ENCODE peak calls at places on chromosome 1, in four cellular contexts. One of them, this sample, is unnamed.

GRCh38 chr1:209354111-209354839 is 229.2 kb upstream of the CAMK1G start:
- DNase-seq in SK-N-SH: peak; percentile 68
- DNase-seq in astrocyte: peak; percentile 85
- DNase-seq in osteoblast: peak; percentile 86
- DNase-seq in this sample: peak; percentile 93

GRCh38 chr1:99737016-99737415 is 29.4 kb downstream of the FRRS1 start:
- DNase-seq in SK-N-SH: peak; percentile 55
- DNase-seq in astrocyte: peak; percentile 53
- DNase-seq in osteoblast: peak; percentile 76
- DNase-seq in this sample: peak; percentile 77

GRCh38 chr1:215566556-215567490 is at the start of gene KCTD3:
- DNase-seq in SK-N-SH: peak; percentile 87
- DNase-seq in astrocyte: peak; percentile 53
- DNase-seq in osteoblast: peak; percentile 91
- DNase-seq in this sample: peak; percentile 76

GRCh38 chr1:9280015-9280860 is 12.5 kb upstream of the SPSB1 start:
- DNase-seq in SK-N-SH: peak; percentile 82
- DNase-seq in astrocyte: peak; percentile 91
- DNase-seq in osteoblast: peak; percentile 100
- DNase-seq in this sample: peak; percentile 99

GRCh38 chr1:37338658-37339057 is 135.7 kb upstream of the ZC3H12A start:
- DNase-seq in SK-N-SH: peak; percentile 75
- DNase-seq in astrocyte: no peak
- DNase-seq in osteoblast: no peak
- DNase-seq in this sample: no peak

GRCh38 chr1:152182431-152182830 is 23.4 kb upstream of the RPTN start:
- DNase-seq in SK-N-SH: no peak
- DNase-seq in astrocyte: peak; percentile 18
- DNase-seq in osteoblast: no peak
- DNase-seq in this sample: peak; percentile 59

GRCh38 chr1:199931666-199932377 is 95.7 kb upstream of the NR5A2 start:
- DNase-seq in SK-N-SH: no peak
- DNase-seq in astrocyte: no peak
- DNase-seq in osteoblast: no peak
- DNase-seq in this sample: peak; percentile 47

GRCh38 chr1:8096105-8097011 is 70.2 kb upstream of the ERRFI1 start:
- DNase-seq in SK-N-SH: no peak
- DNase-seq in astrocyte: peak; percentile 91
- DNase-seq in osteoblast: no peak
- DNase-seq in this sample: peak; percentile 81

GRCh38 chr1:89310505-89310904 is 37.8 kb upstream of the GBP5 start:
- DNase-seq in SK-N-SH: no peak
- DNase-seq in astrocyte: no peak
- DNase-seq in osteoblast: no peak
- DNase-seq in this sample: peak; percentile 55

GRCh38 chr1:116224561-116224960 is 113.4 kb downstream of the MAB21L3 start:
- DNase-seq in SK-N-SH: no peak
- DNase-seq in astrocyte: no peak
- DNase-seq in osteoblast: no peak
- DNase-seq in this sample: no peak

GRCh38 chr1:31745071-31745897 is 18.9 kb downstream of the ADGRB2 start:
- DNase-seq in SK-N-SH: peak; percentile 89
- DNase-seq in astrocyte: no peak
- DNase-seq in osteoblast: peak; percentile 99
- DNase-seq in this sample: peak; percentile 80

GRCh38 chr1:57868895-57869294 is 445.0 kb upstream of the DAB1 start:
- DNase-seq in SK-N-SH: no peak
- DNase-seq in astrocyte: no peak
- DNase-seq in osteoblast: no peak
- DNase-seq in this sample: no peak

GRCh38 chr1:217393901-217394300 is 237.0 kb downstream of the GPATCH2 start:
- DNase-seq in SK-N-SH: no peak
- DNase-seq in astrocyte: no peak
- DNase-seq in osteoblast: no peak
- DNase-seq in this sample: no peak

GRCh38 chr1:159826436-159827101 is at the start of gene SLAMF8:
- DNase-seq in SK-N-SH: no peak
- DNase-seq in astrocyte: no peak
- DNase-seq in osteoblast: no peak
- DNase-seq in this sample: peak; percentile 40

GRCh38 chr1:28437924-28438699 is 67.7 kb upstream of the RCC1 start:
- DNase-seq in SK-N-SH: peak; percentile 47
- DNase-seq in astrocyte: peak; percentile 97
- DNase-seq in osteoblast: peak; percentile 90
- DNase-seq in this sample: peak; percentile 98

GRCh38 chr1:29960156-29960755 is 723.9 kb downstream of the PTPRU start:
- DNase-seq in SK-N-SH: no peak
- DNase-seq in astrocyte: no peak
- DNase-seq in osteoblast: no peak
- DNase-seq in this sample: no peak

GRCh38 chr1:239976130-239976968 is 115.3 kb upstream of the FMN2 start:
- DNase-seq in SK-N-SH: peak; percentile 60
- DNase-seq in astrocyte: peak; percentile 14
- DNase-seq in osteoblast: peak; percentile 81
- DNase-seq in this sample: peak; percentile 69

GRCh38 chr1:233540788-233541187 is 73.1 kb upstream of the KCNK1 start:
- DNase-seq in SK-N-SH: peak; percentile 44
- DNase-seq in astrocyte: no peak
- DNase-seq in osteoblast: no peak
- DNase-seq in this sample: no peak

GRCh38 chr1:19390901-19391595 is 78.9 kb downstream of the SLC66A1 start:
- DNase-seq in SK-N-SH: peak; percentile 85
- DNase-seq in astrocyte: peak; percentile 84
- DNase-seq in osteoblast: peak; percentile 92
- DNase-seq in this sample: peak; percentile 91

GRCh38 chr1:118247593-118247992 is 62.6 kb upstream of the SPAG17 start:
- DNase-seq in SK-N-SH: peak; percentile 2
- DNase-seq in astrocyte: peak; percentile 3
- DNase-seq in osteoblast: peak; percentile 27
- DNase-seq in this sample: peak; percentile 38

GRCh38 chr1:156422602-156423091 is 53.6 kb downstream of the RHBG start:
- DNase-seq in SK-N-SH: no peak
- DNase-seq in astrocyte: no peak
- DNase-seq in osteoblast: peak; percentile 69
- DNase-seq in this sample: no peak

GRCh38 chr1:183370399-183371058 is 47.7 kb downstream of the NMNAT2 start:
- DNase-seq in SK-N-SH: no peak
- DNase-seq in astrocyte: no peak
- DNase-seq in osteoblast: no peak
- DNase-seq in this sample: no peak

GRCh38 chr1:180533571-180533987 is 25.2 kb upstream of the OVAAL start:
- DNase-seq in SK-N-SH: peak; percentile 72
- DNase-seq in astrocyte: no peak
- DNase-seq in osteoblast: peak; percentile 66
- DNase-seq in this sample: peak; percentile 83

GRCh38 chr1:179995576-179995975 is 41.0 kb downstream of the CEP350 start:
- DNase-seq in SK-N-SH: no peak
- DNase-seq in astrocyte: peak; percentile 53
- DNase-seq in osteoblast: no peak
- DNase-seq in this sample: no peak

GRCh38 chr1:21272540-21272939 is 17.7 kb downstream of the ECE1 start:
- DNase-seq in SK-N-SH: no peak
- DNase-seq in astrocyte: no peak
- DNase-seq in osteoblast: no peak
- DNase-seq in this sample: no peak

GRCh38 chr1:244755673-244756072 is 79.8 kb upstream of the COX20 start:
- DNase-seq in SK-N-SH: no peak
- DNase-seq in astrocyte: no peak
- DNase-seq in osteoblast: no peak
- DNase-seq in this sample: no peak

GRCh38 chr1:204288061-204288588 is 71.6 kb downstream of the PLEKHA6 start:
- DNase-seq in SK-N-SH: peak; percentile 68
- DNase-seq in astrocyte: no peak
- DNase-seq in osteoblast: no peak
- DNase-seq in this sample: peak; percentile 73

GRCh38 chr1:76867342-76868130 is at the start of gene ST6GALNAC5:
- DNase-seq in SK-N-SH: peak; percentile 81
- DNase-seq in astrocyte: no peak
- DNase-seq in osteoblast: peak; percentile 73
- DNase-seq in this sample: peak; percentile 66

GRCh38 chr1:241113557-241113956 is 243.4 kb downstream of the RGS7 start:
- DNase-seq in SK-N-SH: no peak
- DNase-seq in astrocyte: no peak
- DNase-seq in osteoblast: no peak
- DNase-seq in this sample: no peak

GRCh38 chr1:73755649-73756048 is 442.3 kb downstream of the LRRIQ3 start:
- DNase-seq in SK-N-SH: no peak
- DNase-seq in astrocyte: no peak
- DNase-seq in osteoblast: no peak
- DNase-seq in this sample: no peak

GRCh38 chr1:43505077-43505780 is 25.5 kb upstream of the PTPRF start:
- DNase-seq in SK-N-SH: no peak
- DNase-seq in astrocyte: no peak
- DNase-seq in osteoblast: no peak
- DNase-seq in this sample: no peak

GRCh38 chr1:21944261-21945074 is 7.4 kb upstream of the HSPG2 start:
- DNase-seq in SK-N-SH: no peak
- DNase-seq in astrocyte: peak; percentile 47
- DNase-seq in osteoblast: peak; percentile 30
- DNase-seq in this sample: no peak

GRCh38 chr1:11156441-11156840 is 32.7 kb upstream of the ANGPTL7 start:
- DNase-seq in SK-N-SH: no peak
- DNase-seq in astrocyte: no peak
- DNase-seq in osteoblast: no peak
- DNase-seq in this sample: no peak

DNA sequence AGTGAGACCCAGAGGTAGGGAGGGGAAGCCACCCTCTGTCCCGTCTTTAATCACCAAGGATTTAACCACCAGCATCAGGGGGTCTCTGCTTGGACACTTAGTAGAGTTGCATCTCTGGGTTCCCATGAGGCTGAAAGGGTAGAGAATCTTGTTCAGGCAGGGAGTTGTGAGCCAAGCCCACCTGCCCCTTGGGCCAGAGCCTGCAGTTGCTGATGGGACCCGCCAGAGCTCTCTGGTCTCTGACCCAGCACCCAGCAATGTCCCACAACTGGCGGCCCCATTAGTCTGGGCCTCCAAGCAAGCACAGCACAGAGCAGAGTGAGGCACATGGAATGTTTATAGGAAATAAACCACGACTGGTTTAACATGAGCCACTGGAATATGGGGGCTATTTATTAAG is 166.3 kb downstream of the TRIM33 start:
- DNase-seq in SK-N-SH: no peak
- DNase-seq in astrocyte: no peak
- DNase-seq in osteoblast: no peak
- DNase-seq in this sample: no peak
- H2AFZ ChIP-seq in SK-N-SH: no peak overlapping the region
- H2AFZ ChIP-seq in astrocyte: no peak overlapping the region
- H2AFZ ChIP-seq in osteoblast: no peak overlapping the region
- H2AFZ ChIP-seq in this sample: peak overlapping the region; percentile 93

GRCh38 chr1:201591981-201592380 is 53.1 kb downstream of the NAV1 start:
- DNase-seq in SK-N-SH: no peak
- DNase-seq in astrocyte: no peak
- DNase-seq in osteoblast: no peak
- DNase-seq in this sample: no peak
- H3K4me3 ChIP-seq in SK-N-SH: no peak overlapping the region
- H3K4me3 ChIP-seq in astrocyte: no peak overlapping the region
- H3K4me3 ChIP-seq in osteoblast: no peak overlapping the region
- H3K4me3 ChIP-seq in this sample: no peak overlapping the region

GRCh38 chr1:2294033-2294640 is 66.0 kb downstream of the SKI start:
- DNase-seq in SK-N-SH: no peak
- DNase-seq in astrocyte: no peak
- DNase-seq in osteoblast: peak; percentile 96
- DNase-seq in this sample: peak; percentile 66
- H4K20me1 ChIP-seq in SK-N-SH: peaks cover 96% of the 10 kb centered on the region
- H4K20me1 ChIP-seq in astrocyte: peaks cover 86% of the 10 kb centered on the region
- H4K20me1 ChIP-seq in osteoblast: peaks cover 80% of the 10 kb centered on the region
- H4K20me1 ChIP-seq in this sample: no peaks in the 10 kb centered on the region

GRCh38 chr1:68344208-68344607 is 105.5 kb downstream of the RPE65 start:
- DNase-seq in SK-N-SH: no peak
- DNase-seq in astrocyte: no peak
- DNase-seq in osteoblast: peak; percentile 9
- DNase-seq in this sample: no peak
- H2AFZ ChIP-seq in SK-N-SH: peak overlapping the region; percentile 0
- H2AFZ ChIP-seq in astrocyte: no peak overlapping the region
- H2AFZ ChIP-seq in osteoblast: no peak overlapping the region
- H2AFZ ChIP-seq in this sample: no peak overlapping the region

DNA sequence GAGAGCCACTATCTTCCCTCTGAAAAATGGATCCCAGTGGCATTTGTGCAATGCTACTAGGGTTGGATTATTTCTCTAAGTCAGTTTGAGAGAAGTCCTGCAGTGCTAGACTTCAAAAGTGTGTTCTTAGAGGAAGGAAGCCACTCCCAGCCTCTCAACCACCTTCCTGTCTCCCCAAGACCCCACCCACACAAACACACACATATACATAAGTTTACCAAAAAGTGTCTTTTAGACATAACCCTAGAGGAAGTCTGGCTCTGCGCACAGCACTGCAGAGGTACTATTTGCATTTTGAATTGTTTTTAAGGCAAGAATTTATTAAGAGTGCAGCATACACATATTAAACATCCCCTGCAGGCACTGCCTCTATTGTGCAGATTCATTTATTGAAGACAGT is 127.3 kb downstream of the HHIPL2 start:
- DNase-seq in SK-N-SH: no peak
- DNase-seq in astrocyte: no peak
- DNase-seq in osteoblast: no peak
- DNase-seq in this sample: no peak
- H3K4me3 ChIP-seq in SK-N-SH: no peak overlapping the region
- H3K4me3 ChIP-seq in astrocyte: no peak overlapping the region
- H3K4me3 ChIP-seq in osteoblast: no peak overlapping the region
- H3K4me3 ChIP-seq in this sample: no peak overlapping the region

GRCh38 chr1:5758859-5759578 is 233.2 kb downstream of the NPHP4 start:
- DNase-seq in SK-N-SH: no peak
- DNase-seq in astrocyte: no peak
- DNase-seq in osteoblast: no peak
- DNase-seq in this sample: no peak
- H4K20me1 ChIP-seq in SK-N-SH: no peaks in the 10 kb centered on the region
- H4K20me1 ChIP-seq in astrocyte: no peaks in the 10 kb centered on the region
- H4K20me1 ChIP-seq in osteoblast: no peaks in the 10 kb centered on the region
- H4K20me1 ChIP-seq in this sample: no peaks in the 10 kb centered on the region

GRCh38 chr1:238628130-238628529 is 737.4 kb upstream of the ZP4 start:
- DNase-seq in SK-N-SH: no peak
- DNase-seq in astrocyte: no peak
- DNase-seq in osteoblast: no peak
- DNase-seq in this sample: no peak
- H2AFZ ChIP-seq in SK-N-SH: no peak overlapping the region
- H2AFZ ChIP-seq in astrocyte: peak overlapping the region; percentile 8
- H2AFZ ChIP-seq in osteoblast: peak overlapping the region; percentile 47
- H2AFZ ChIP-seq in this sample: peak overlapping the region; percentile 19

DNA sequence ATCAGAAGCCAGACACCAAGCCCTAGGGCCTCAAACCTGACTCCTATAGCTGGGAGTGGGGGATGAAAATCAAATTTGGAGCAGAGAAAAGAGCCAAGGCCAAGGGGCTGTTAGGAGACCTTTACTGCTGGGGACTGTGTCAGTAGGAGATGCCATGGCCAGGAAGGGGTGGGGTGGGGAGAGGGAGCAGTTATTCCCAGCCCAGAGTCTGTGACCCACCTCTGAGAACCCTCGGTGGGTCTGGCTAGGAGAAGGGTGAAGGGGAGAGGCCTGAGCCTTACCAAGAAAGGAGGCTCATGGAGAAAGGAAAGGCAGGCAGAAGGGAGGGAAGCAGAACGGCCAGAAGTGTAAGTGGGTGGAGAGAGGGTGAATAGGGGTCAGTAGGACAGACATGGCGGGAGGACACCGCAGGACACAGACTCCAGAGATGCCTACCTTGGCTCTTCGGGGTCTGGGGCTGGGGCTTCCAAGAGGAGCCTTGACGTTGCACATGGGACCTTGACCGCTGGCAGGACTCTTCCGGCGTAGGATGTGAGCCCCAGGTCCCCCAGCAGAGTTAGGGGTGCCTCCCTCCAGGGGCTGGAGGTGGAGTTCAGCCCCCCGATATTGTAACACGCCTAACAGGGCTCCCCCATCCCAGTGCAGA is 1.2 kb downstream of the ADAMTS4 start:
- DNase-seq in SK-N-SH: no peak
- DNase-seq in astrocyte: no peak
- DNase-seq in osteoblast: no peak
- DNase-seq in this sample: peak; percentile 46
- H3K4me3 ChIP-seq in SK-N-SH: peak overlapping the region; percentile 57
- H3K4me3 ChIP-seq in astrocyte: no peak overlapping the region
- H3K4me3 ChIP-seq in osteoblast: peak overlapping the region; percentile 66
- H3K4me3 ChIP-seq in this sample: peak overlapping the region; percentile 82